ENCODE peak calls at places on chromosomes 4 and X, in five cellular contexts. G is H9, V is neuronal stem cell, W is trophoblast cell, P is H1. E is an unnamed sample.

GRCh38 chrX:129706395-129707072 is 32.2 kb upstream of the XPNPEP2 start:
- DNase-seq in G (no peak), V (no peak), W (no peak), P (no peak), E (no peak)

GRCh38 chr4:14180983-14181601 is 553.6 kb upstream of the BOD1L1 start:
- DNase-seq in G (no peak), V (no peak), W (no peak), P (no peak), E (no peak)

GRCh38 chrX:46754450-46755075 is 4.4 kb downstream of the SLC9A7 start:
- DNase-seq in G (peak), V (no peak), W (no peak), P (no peak), E (no peak)

GRCh38 chr4:577499-578450 is 1.7 kb upstream of the TMEM271 start:
- DNase-seq in G (peak), V (peak), W (no peak), P (peak), E (peak)

GRCh38 chrX:10017866-10018265 is 50.7 kb downstream of the CLDN34 start:
- DNase-seq in G (no peak), V (no peak), W (no peak), P (no peak), E (peak)

GRCh38 chrX:41086627-41086932 is 1.3 kb downstream of the USP9X start:
- DNase-seq in G (no peak), V (no peak), W (no peak), P (no peak), E (no peak)

GRCh38 chr4:41095192-41095872 is 119.0 kb downstream of the APBB2 start:
- DNase-seq in G (no peak), V (no peak), W (no peak), P (no peak), E (no peak)

GRCh38 chr4:183333202-183333601 is 11.0 kb upstream of the CLDN24 start:
- DNase-seq in G (no peak), V (no peak), W (no peak), P (no peak), E (no peak)

GRCh38 chrX:51487960-51488267 is 8.5 kb downstream of the NUDT11 start:
- DNase-seq in G (no peak), V (no peak), W (no peak), P (no peak), E (no peak)

GRCh38 chrX:16659326-16659725 is 9.4 kb downstream of the S100G start:
- DNase-seq in G (no peak), V (no peak), W (no peak), P (no peak), E (no peak)

GRCh38 chr4:146165840-146166239 is 9.7 kb upstream of the LSM6 start:
- DNase-seq in G (no peak), V (no peak), W (peak), P (no peak), E (peak)

GRCh38 chrX:20080277-20080676 is 36.4 kb downstream of the MAP7D2 start:
- DNase-seq in G (no peak), V (no peak), W (no peak), P (no peak), E (no peak)

GRCh38 chr4:177485528-177485927 is 43.3 kb upstream of the AGA start:
- DNase-seq in G (no peak), V (no peak), W (no peak), P (no peak), E (peak)

GRCh38 chrX:56764975-56765791 is 36.1 kb downstream of the NBDY start:
- DNase-seq in G (peak), V (no peak), W (no peak), P (peak), E (peak)

GRCh38 chrX:20746690-20747089 is 480.0 kb upstream of the RPS6KA3 start:
- DNase-seq in G (no peak), V (no peak), W (no peak), P (no peak), E (no peak)

GRCh38 chrX:74514384-74514783 is 93.1 kb downstream of the SLC16A2 start:
- DNase-seq in G (no peak), V (no peak), W (no peak), P (no peak), E (no peak)

GRCh38 chrX:153688900-153689590 is 1.3 kb downstream of the SLC6A8 start:
- DNase-seq in G (no peak), V (no peak), W (no peak), P (no peak), E (no peak)

GRCh38 chr4:17038510-17039176 is 140.2 kb upstream of the LDB2 start:
- DNase-seq in G (no peak), V (no peak), W (no peak), P (no peak), E (no peak)

GRCh38 chrX:45749375-45749774 is 548.7 kb upstream of the DIPK2B start:
- DNase-seq in G (no peak), V (no peak), W (no peak), P (no peak), E (peak)

GRCh38 chr4:106869551-106869950 is 166.6 kb downstream of the DKK2 start:
- DNase-seq in G (no peak), V (no peak), W (no peak), P (no peak), E (peak)

GRCh38 chrX:15719324-15719968 is 18.6 kb upstream of the CA5B start:
- DNase-seq in G (no peak), V (no peak), W (no peak), P (no peak), E (no peak)

GRCh38 chrX:130885508-130885907 is 17.5 kb downstream of the ENOX2 start:
- DNase-seq in G (no peak), V (no peak), W (no peak), P (no peak), E (no peak)

GRCh38 chr4:104915864-104916263 is 230.8 kb upstream of the TET2 start:
- DNase-seq in G (peak), V (no peak), W (no peak), P (peak), E (no peak)

GRCh38 chr4:109826719-109827118 is 1.1 kb upstream of the RRH start:
- DNase-seq in G (no peak), V (no peak), W (no peak), P (no peak), E (peak)

GRCh38 chrX:2608638-2609430 is 82.3 kb upstream of the CD99 start:
- DNase-seq in G (peak), V (peak), W (peak), P (peak), E (peak)

GRCh38 chrX:84893897-84894296 is 109.8 kb upstream of the APOOL start:
- DNase-seq in G (no peak), V (no peak), W (no peak), P (no peak), E (no peak)

GRCh38 chr4:170089743-170090666 is at the start of gene AADAT:
- DNase-seq in G (peak), V (peak), W (peak), P (peak), E (peak)

GRCh38 chrX:10045327-10046000 is 78.3 kb downstream of the CLDN34 start:
- DNase-seq in G (no peak), V (no peak), W (no peak), P (no peak), E (no peak)

GRCh38 chr4:2646386-2647149 is 109.6 kb downstream of the TNIP2 start:
- DNase-seq in G (no peak), V (no peak), W (no peak), P (no peak), E (no peak)

GRCh38 chr4:99861120-99861905 is 32.9 kb downstream of the LAMTOR3 start:
- DNase-seq in G (no peak), V (no peak), W (no peak), P (no peak), E (no peak)

DNA sequence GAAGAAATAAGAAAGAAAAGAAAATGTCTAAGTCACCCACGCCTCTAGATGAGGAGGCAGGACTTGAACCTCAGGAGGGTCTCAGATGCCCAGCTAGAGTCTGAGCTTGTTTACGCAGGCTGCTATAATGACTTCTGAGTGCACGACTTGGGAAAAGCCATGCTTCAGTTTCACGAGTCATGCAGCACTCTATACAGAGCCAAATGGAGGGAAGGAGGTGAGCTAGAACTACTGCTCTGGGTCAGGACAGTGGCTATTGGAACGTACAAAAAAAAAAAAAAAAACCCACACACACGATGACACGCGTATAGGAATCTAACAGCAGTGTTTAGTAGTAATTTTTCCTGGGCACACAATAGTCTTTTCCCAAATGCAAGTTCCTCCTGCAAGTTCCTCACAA is 36.8 kb downstream of the IRF2 start:
- DNase-seq in G (no peak), V (no peak), W (no peak), P (no peak), E (no peak)
- H2BK12ac ChIP-seq in G (no peak), V (no peak), W (no peak), P (no peak), E (no peak)

GRCh38 chrX:120365968-120366367 is 4.1 kb downstream of the ATP1B4 start:
- DNase-seq in G (no peak), V (no peak), W (no peak), P (no peak), E (no peak)
- H3K27ac ChIP-seq in G (no peak), V (no peak), W (no peak), P (no peak), E (no peak)

DNA sequence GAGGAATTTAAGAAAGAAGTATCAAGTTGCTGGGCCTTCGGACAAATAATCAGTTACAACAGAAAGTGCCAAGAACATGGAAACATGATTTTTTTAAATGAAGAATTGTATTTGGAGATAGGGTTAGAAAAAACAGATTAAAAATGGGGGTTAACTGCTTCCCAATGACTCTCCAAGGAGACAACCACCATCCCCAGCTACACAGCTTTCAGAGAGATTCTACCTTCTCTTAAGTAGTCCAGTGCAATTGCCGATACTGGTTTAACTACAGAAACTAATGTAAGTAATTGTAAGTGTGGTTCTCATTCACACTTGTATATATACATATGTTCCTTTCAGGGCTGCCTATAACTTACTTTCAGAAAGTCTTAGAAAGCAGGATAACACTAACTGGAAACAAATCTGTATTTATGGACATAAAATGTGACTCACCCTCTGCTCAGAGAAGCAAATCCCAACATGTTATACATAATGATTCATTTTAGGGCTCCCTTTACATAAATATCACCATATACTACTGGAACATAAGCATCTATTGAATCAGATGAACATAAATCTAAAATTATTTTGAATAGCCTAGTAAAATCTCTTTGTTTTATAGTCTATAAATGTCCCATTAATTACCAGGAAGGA is 248.9 kb upstream of the UGT8 start:
- DNase-seq in G (no peak), V (no peak), W (no peak), P (no peak), E (peak)
- H3K4ac ChIP-seq in G (no peak), V (no peak), W (no peak), P (no peak), E (no peak)

GRCh38 chrX:72584165-72584564 is 11.5 kb upstream of the HDAC8 start:
- DNase-seq in G (no peak), V (no peak), W (no peak), P (no peak), E (no peak)
- H2BK12ac ChIP-seq in G (no peak), V (no peak), W (no peak), P (no peak), E (no peak)

GRCh38 chr4:156634612-156635011 is 337.0 kb downstream of the PDGFC start:
- DNase-seq in G (no peak), V (no peak), W (no peak), P (no peak), E (no peak)
- H3K27ac ChIP-seq in G (no peak), V (no peak), W (peak), P (no peak), E (no peak)

GRCh38 chrX:38819163-38819562 is 17.9 kb downstream of the MID1IP1 start:
- DNase-seq in G (no peak), V (no peak), W (no peak), P (no peak), E (no peak)

GRCh38 chrX:38819709-38820108 is 18.4 kb downstream of the MID1IP1 start:
- DNase-seq in G (no peak), V (no peak), W (no peak), P (no peak), E (no peak)

GRCh38 chrX:38820751-38821150 is 19.5 kb downstream of the MID1IP1 start:
- DNase-seq in G (no peak), V (no peak), W (no peak), P (no peak), E (no peak)

GRCh38 chrX:38816158-38816557 is 14.9 kb downstream of the MID1IP1 start:
- DNase-seq in G (no peak), V (no peak), W (no peak), P (no peak), E (no peak)

GRCh38 chrX:38817004-38817703 is 15.9 kb downstream of the MID1IP1 start:
- DNase-seq in G (peak), V (no peak), W (no peak), P (no peak), E (peak)
- H3K4ac ChIP-seq in G (no peak), V (no peak), W (no peak), P (no peak), E (no peak)

GRCh38 chr4:24896056-24896455 is 16.8 kb downstream of the CCDC149 start:
- DNase-seq in G (no peak), V (no peak), W (no peak), P (no peak), E (no peak)
- H2BK12ac ChIP-seq in G (no peak), V (no peak), W (no peak), P (no peak), E (no peak)

GRCh38 chr4:48017108-48017527 is 546 bp downstream of the NIPAL1 start:
- DNase-seq in G (peak), V (peak), W (peak), P (peak), E (peak)
- H3K27ac ChIP-seq in G (no peak), V (no peak), W (peak), P (no peak), E (no peak)

GRCh38 chr4:87078987-87079469 is 141.4 kb downstream of the KLHL8 start:
- DNase-seq in G (no peak), V (no peak), W (peak), P (no peak), E (peak)
- H3K4ac ChIP-seq in G (no peak), V (no peak), W (no peak), P (no peak), E (no peak)

GRCh38 chr4:184792950-184793555 is 32.7 kb downstream of the ACSL1 start:
- DNase-seq in G (no peak), V (no peak), W (peak), P (no peak), E (peak)
- H2BK12ac ChIP-seq in G (no peak), V (no peak), W (no peak), P (no peak), E (no peak)

E was measured in mesenchymal stem cell.